ENCODE peak calls at places on chromosomes 2 and 18, in six cellular contexts. One of them, this sample, is unnamed.
A peak's percentile ranks its signal among the peaks of the same experiment; 100 is the strongest.

GRCh38 chr2:81523344-81523743 is 1218.8 kb upstream of the LRRTM1 start:
- DNase-seq in osteocyte: no peak
- DNase-seq in T-cell: no peak
- DNase-seq in cardiac fibroblast: no peak
- DNase-seq in uterus: no peak
- DNase-seq in GM12892: no peak
- DNase-seq in this sample: no peak

GRCh38 chr2:55839182-55839819 is 84.3 kb downstream of the EFEMP1 start:
- DNase-seq in GM12892: no peak
- DNase-seq in uterus: no peak
- DNase-seq in osteocyte: no peak
- DNase-seq in cardiac fibroblast: peak; percentile 44
- DNase-seq in T-cell: no peak
- DNase-seq in this sample: no peak

GRCh38 chr2:122203523-122203922 is 448.1 kb downstream of the TSN start:
- DNase-seq in GM12892: no peak
- DNase-seq in cardiac fibroblast: peak; percentile 95
- DNase-seq in T-cell: no peak
- DNase-seq in osteocyte: no peak
- DNase-seq in uterus: no peak
- DNase-seq in this sample: no peak

GRCh38 chr2:152037711-152038110 is 61.1 kb downstream of the CACNB4 start:
- DNase-seq in uterus: peak; percentile 29
- DNase-seq in osteocyte: no peak
- DNase-seq in GM12892: no peak
- DNase-seq in T-cell: no peak
- DNase-seq in cardiac fibroblast: no peak
- DNase-seq in this sample: no peak

GRCh38 chr2:232543928-232544631 is 4.6 kb downstream of the CHRNG start:
- DNase-seq in uterus: no peak
- DNase-seq in cardiac fibroblast: no peak
- DNase-seq in T-cell: no peak
- DNase-seq in GM12892: no peak
- DNase-seq in osteocyte: no peak
- DNase-seq in this sample: no peak

GRCh38 chr2:216619411-216620393 is 13.5 kb upstream of the IGFBP2 start:
- DNase-seq in T-cell: no peak
- DNase-seq in cardiac fibroblast: peak; percentile 61
- DNase-seq in uterus: no peak
- DNase-seq in GM12892: no peak
- DNase-seq in osteocyte: no peak
- DNase-seq in this sample: no peak

GRCh38 chr2:126269911-126270310 is 386.0 kb upstream of the GYPC start:
- DNase-seq in cardiac fibroblast: no peak
- DNase-seq in T-cell: no peak
- DNase-seq in uterus: no peak
- DNase-seq in osteocyte: no peak
- DNase-seq in GM12892: no peak
- DNase-seq in this sample: no peak

GRCh38 chr2:148013879-148014278 is 6.7 kb downstream of the ORC4 start:
- DNase-seq in osteocyte: no peak
- DNase-seq in uterus: no peak
- DNase-seq in GM12892: no peak
- DNase-seq in cardiac fibroblast: no peak
- DNase-seq in T-cell: no peak
- DNase-seq in this sample: no peak

GRCh38 chr2:11377915-11378649 is 33.6 kb upstream of the ROCK2 start:
- DNase-seq in uterus: peak; percentile 79
- DNase-seq in GM12892: peak; percentile 52
- DNase-seq in cardiac fibroblast: peak; percentile 70
- DNase-seq in T-cell: no peak
- DNase-seq in osteocyte: no peak
- DNase-seq in this sample: peak; percentile 49

GRCh38 chr18:34591920-34592444 is 118.1 kb upstream of the DTNA start:
- DNase-seq in T-cell: no peak
- DNase-seq in osteocyte: no peak
- DNase-seq in GM12892: no peak
- DNase-seq in uterus: no peak
- DNase-seq in cardiac fibroblast: no peak
- DNase-seq in this sample: no peak

GRCh38 chr2:1613731-1614354 is 130.5 kb downstream of the PXDN start:
- DNase-seq in uterus: no peak
- DNase-seq in T-cell: no peak
- DNase-seq in osteocyte: no peak
- DNase-seq in cardiac fibroblast: peak; percentile 53
- DNase-seq in GM12892: no peak
- DNase-seq in this sample: no peak

GRCh38 chr18:6004683-6005082 is 109.4 kb upstream of the TMEM200C start:
- DNase-seq in osteocyte: no peak
- DNase-seq in T-cell: no peak
- DNase-seq in GM12892: no peak
- DNase-seq in uterus: no peak
- DNase-seq in cardiac fibroblast: no peak
- DNase-seq in this sample: no peak

GRCh38 chr2:174634130-174635014 is 36.8 kb upstream of the WIPF1 start:
- DNase-seq in T-cell: peak; percentile 23
- DNase-seq in uterus: no peak
- DNase-seq in GM12892: peak; percentile 19
- DNase-seq in osteocyte: no peak
- DNase-seq in cardiac fibroblast: peak; percentile 21
- DNase-seq in this sample: peak; percentile 25

GRCh38 chr18:10726198-10727068 is 200.6 kb downstream of the NAPG start:
- DNase-seq in osteocyte: no peak
- DNase-seq in cardiac fibroblast: no peak
- DNase-seq in T-cell: no peak
- DNase-seq in GM12892: no peak
- DNase-seq in uterus: no peak
- DNase-seq in this sample: no peak

GRCh38 chr2:118221952-118222594 is 133.8 kb downstream of the INSIG2 start:
- DNase-seq in T-cell: no peak
- DNase-seq in cardiac fibroblast: peak; percentile 78
- DNase-seq in GM12892: no peak
- DNase-seq in osteocyte: no peak
- DNase-seq in uterus: peak; percentile 17
- DNase-seq in this sample: no peak

GRCh38 chr2:209977386-209978239 is 24.8 kb upstream of the RPE start:
- DNase-seq in cardiac fibroblast: peak; percentile 64
- DNase-seq in GM12892: no peak
- DNase-seq in T-cell: no peak
- DNase-seq in uterus: no peak
- DNase-seq in osteocyte: no peak
- DNase-seq in this sample: peak; percentile 25

GRCh38 chr2:230661072-230661957 is 51.3 kb upstream of the CAB39 start:
- DNase-seq in cardiac fibroblast: no peak
- DNase-seq in osteocyte: no peak
- DNase-seq in uterus: no peak
- DNase-seq in GM12892: no peak
- DNase-seq in T-cell: peak; percentile 31
- DNase-seq in this sample: no peak

GRCh38 chr18:23994361-23994902 is 20.1 kb upstream of the TTC39C start:
- DNase-seq in cardiac fibroblast: peak; percentile 76
- DNase-seq in GM12892: no peak
- DNase-seq in uterus: peak; percentile 67
- DNase-seq in osteocyte: peak; percentile 56
- DNase-seq in T-cell: no peak
- DNase-seq in this sample: no peak

GRCh38 chr2:172088245-172089004 is 3.1 kb downstream of the DLX1 start:
- DNase-seq in cardiac fibroblast: no peak
- DNase-seq in T-cell: no peak
- DNase-seq in osteocyte: no peak
- DNase-seq in GM12892: no peak
- DNase-seq in uterus: no peak
- DNase-seq in this sample: no peak

GRCh38 chr2:20107776-20108175 is 56.3 kb upstream of the LAPTM4A start:
- DNase-seq in osteocyte: no peak
- DNase-seq in T-cell: no peak
- DNase-seq in uterus: no peak
- DNase-seq in GM12892: no peak
- DNase-seq in cardiac fibroblast: no peak
- DNase-seq in this sample: no peak

GRCh38 chr2:15783489-15783888 is 156.9 kb upstream of the MYCN start:
- DNase-seq in uterus: no peak
- DNase-seq in osteocyte: no peak
- DNase-seq in cardiac fibroblast: no peak
- DNase-seq in T-cell: no peak
- DNase-seq in GM12892: no peak
- DNase-seq in this sample: no peak

GRCh38 chr2:223993634-223994232 is 36.5 kb downstream of the MRPL44 start:
- DNase-seq in T-cell: peak; percentile 56
- DNase-seq in cardiac fibroblast: peak; percentile 90
- DNase-seq in osteocyte: no peak
- DNase-seq in GM12892: peak; percentile 21
- DNase-seq in uterus: peak; percentile 56
- DNase-seq in this sample: peak; percentile 49

GRCh38 chr2:208722737-208723136 is 316.1 kb downstream of the PTH2R start:
- DNase-seq in osteocyte: no peak
- DNase-seq in GM12892: no peak
- DNase-seq in cardiac fibroblast: no peak
- DNase-seq in uterus: no peak
- DNase-seq in T-cell: no peak
- DNase-seq in this sample: no peak

This sample was measured in GM18507.